ENCODE peak calls at places on chromosomes 2 and 18, in six cellular contexts. One of them, this sample, is unnamed.

GRCh38 chr2:5187283-5187682 is 504.9 kb upstream of the SOX11 start:
- DNase-seq in SK-N-SH: no peak
- DNase-seq in stomach: no peak
- DNase-seq in transverse colon: no peak
- DNase-seq in upper lobe of left lung: no peak
- DNase-seq in GM12878: no peak
- DNase-seq in this sample: no peak

GRCh38 chr2:106104332-106105062 is 89.6 kb downstream of the UXS1 start:
- DNase-seq in SK-N-SH: peak; percentile 81
- DNase-seq in stomach: peak; percentile 74
- DNase-seq in transverse colon: peak; percentile 59
- DNase-seq in upper lobe of left lung: peak; percentile 45
- DNase-seq in GM12878: no peak
- DNase-seq in this sample: no peak

GRCh38 chr2:54597153-54597827 is 126.2 kb upstream of the EML6 start:
- DNase-seq in SK-N-SH: no peak
- DNase-seq in stomach: peak; percentile 67
- DNase-seq in transverse colon: peak; percentile 68
- DNase-seq in upper lobe of left lung: no peak
- DNase-seq in GM12878: no peak
- DNase-seq in this sample: no peak

GRCh38 chr2:218961229-218961628 is 1.8 kb downstream of the CDK5R2 start:
- DNase-seq in SK-N-SH: no peak
- DNase-seq in stomach: no peak
- DNase-seq in transverse colon: no peak
- DNase-seq in upper lobe of left lung: no peak
- DNase-seq in GM12878: no peak
- DNase-seq in this sample: no peak

GRCh38 chr18:42341423-42341822 is 386.4 kb downstream of the PIK3C3 start:
- DNase-seq in SK-N-SH: no peak
- DNase-seq in stomach: no peak
- DNase-seq in transverse colon: no peak
- DNase-seq in upper lobe of left lung: no peak
- DNase-seq in GM12878: no peak
- DNase-seq in this sample: no peak

GRCh38 chr2:9141706-9142460 is 64.7 kb upstream of the ASAP2 start:
- DNase-seq in SK-N-SH: no peak
- DNase-seq in stomach: no peak
- DNase-seq in transverse colon: no peak
- DNase-seq in upper lobe of left lung: no peak
- DNase-seq in GM12878: no peak
- DNase-seq in this sample: no peak

GRCh38 chr2:128317186-128317897 is 1.3 kb downstream of the HS6ST1 start:
- DNase-seq in SK-N-SH: peak; percentile 63
- DNase-seq in stomach: peak; percentile 43
- DNase-seq in transverse colon: peak; percentile 52
- DNase-seq in upper lobe of left lung: peak; percentile 31
- DNase-seq in GM12878: peak; percentile 11
- DNase-seq in this sample: peak; percentile 73

GRCh38 chr2:149573760-149574159 is 13.8 kb downstream of the MMADHC start:
- DNase-seq in SK-N-SH: no peak
- DNase-seq in stomach: no peak
- DNase-seq in transverse colon: no peak
- DNase-seq in upper lobe of left lung: no peak
- DNase-seq in GM12878: no peak
- DNase-seq in this sample: no peak

GRCh38 chr18:31217038-31217437 is 54.4 kb upstream of the DSC1 start:
- DNase-seq in SK-N-SH: no peak
- DNase-seq in stomach: no peak
- DNase-seq in transverse colon: no peak
- DNase-seq in upper lobe of left lung: no peak
- DNase-seq in GM12878: no peak
- DNase-seq in this sample: no peak

GRCh38 chr2:138974651-138975050 is 194.5 kb upstream of the NXPH2 start:
- DNase-seq in SK-N-SH: no peak
- DNase-seq in stomach: no peak
- DNase-seq in transverse colon: no peak
- DNase-seq in upper lobe of left lung: no peak
- DNase-seq in GM12878: no peak
- DNase-seq in this sample: no peak

GRCh38 chr2:196533998-196534397 is 105.5 kb upstream of the CCDC150 start:
- DNase-seq in SK-N-SH: no peak
- DNase-seq in stomach: no peak
- DNase-seq in transverse colon: no peak
- DNase-seq in upper lobe of left lung: no peak
- DNase-seq in GM12878: no peak
- DNase-seq in this sample: no peak

GRCh38 chr2:126244937-126245336 is 411.0 kb upstream of the GYPC start:
- DNase-seq in SK-N-SH: peak; percentile 32
- DNase-seq in stomach: peak; percentile 31
- DNase-seq in transverse colon: peak; percentile 23
- DNase-seq in upper lobe of left lung: peak; percentile 29
- DNase-seq in GM12878: peak; percentile 4
- DNase-seq in this sample: no peak

GRCh38 chr18:61530681-61531080 is 197.5 kb downstream of the CDH20 start:
- DNase-seq in SK-N-SH: no peak
- DNase-seq in stomach: no peak
- DNase-seq in transverse colon: no peak
- DNase-seq in upper lobe of left lung: no peak
- DNase-seq in GM12878: no peak
- DNase-seq in this sample: no peak

GRCh38 chr2:126655500-126656310 is at the start of gene GYPC:
- DNase-seq in SK-N-SH: no peak
- DNase-seq in stomach: peak; percentile 47
- DNase-seq in transverse colon: peak; percentile 55
- DNase-seq in upper lobe of left lung: peak; percentile 71
- DNase-seq in GM12878: no peak
- DNase-seq in this sample: peak; percentile 93

GRCh38 chr18:78659748-78660147 is 319.9 kb upstream of the SALL3 start:
- DNase-seq in SK-N-SH: peak; percentile 59
- DNase-seq in stomach: no peak
- DNase-seq in transverse colon: no peak
- DNase-seq in upper lobe of left lung: no peak
- DNase-seq in GM12878: no peak
- DNase-seq in this sample: no peak

GRCh38 chr2:8719528-8719927 is 37.7 kb downstream of the ID2 start:
- DNase-seq in SK-N-SH: no peak
- DNase-seq in stomach: no peak
- DNase-seq in transverse colon: no peak
- DNase-seq in upper lobe of left lung: no peak
- DNase-seq in GM12878: no peak
- DNase-seq in this sample: no peak

GRCh38 chr18:5155180-5155906 is 41.7 kb downstream of the AKAIN1 start:
- DNase-seq in SK-N-SH: no peak
- DNase-seq in stomach: no peak
- DNase-seq in transverse colon: no peak
- DNase-seq in upper lobe of left lung: no peak
- DNase-seq in GM12878: no peak
- DNase-seq in this sample: no peak

GRCh38 chr2:27211943-27212625 is at the start of the genes ATRAID and SLC5A6:
- DNase-seq in SK-N-SH: peak; percentile 99
- DNase-seq in stomach: peak; percentile 91
- DNase-seq in transverse colon: peak; percentile 92
- DNase-seq in upper lobe of left lung: peak; percentile 88
- DNase-seq in GM12878: no peak
- DNase-seq in this sample: peak; percentile 89

GRCh38 chr2:205957452-205958154 is 128.4 kb downstream of the INO80D start:
- DNase-seq in SK-N-SH: no peak
- DNase-seq in stomach: no peak
- DNase-seq in transverse colon: peak; percentile 58
- DNase-seq in upper lobe of left lung: no peak
- DNase-seq in GM12878: no peak
- DNase-seq in this sample: no peak

GRCh38 chr18:72232611-72233010 is 311.5 kb downstream of the CBLN2 start:
- DNase-seq in SK-N-SH: no peak
- DNase-seq in stomach: no peak
- DNase-seq in transverse colon: no peak
- DNase-seq in upper lobe of left lung: no peak
- DNase-seq in GM12878: no peak
- DNase-seq in this sample: no peak

GRCh38 chr2:13121096-13121495 is 404.4 kb downstream of the TRIB2 start:
- DNase-seq in SK-N-SH: no peak
- DNase-seq in stomach: no peak
- DNase-seq in transverse colon: no peak
- DNase-seq in upper lobe of left lung: no peak
- DNase-seq in GM12878: no peak
- DNase-seq in this sample: no peak

DNA sequence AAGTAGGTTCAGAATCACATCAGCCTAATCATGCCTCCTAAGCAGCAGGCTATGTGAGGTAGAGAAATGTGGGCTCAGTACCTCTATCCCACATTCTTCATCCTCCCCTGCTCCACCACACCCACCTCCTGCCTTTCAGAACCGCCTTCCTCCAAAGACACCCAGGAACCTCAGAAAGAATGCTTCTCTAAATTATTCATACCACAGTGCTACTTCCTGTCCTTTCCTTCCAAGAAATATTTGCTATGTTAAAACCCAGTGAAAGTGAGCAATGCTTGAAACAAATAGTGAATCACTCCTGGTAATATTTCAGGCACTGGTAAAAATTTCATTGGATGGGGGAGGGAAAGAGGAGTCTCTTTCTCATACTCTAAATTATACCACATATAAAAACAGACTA is 24.0 kb upstream of the CREB1 start:
- DNase-seq in SK-N-SH: no peak
- DNase-seq in stomach: no peak
- DNase-seq in transverse colon: no peak
- DNase-seq in upper lobe of left lung: no peak
- DNase-seq in GM12878: no peak
- DNase-seq in this sample: no peak
- TF ChIP-seq POLR2AphosphoS5 in SK-N-SH: peak; percentile 33
- TF ChIP-seq POLR2AphosphoS5 in stomach: no peak
- TF ChIP-seq POLR2AphosphoS5 in transverse colon: no peak
- TF ChIP-seq POLR2AphosphoS5 in upper lobe of left lung: no peak
- TF ChIP-seq POLR2AphosphoS5 in GM12878: no peak
- TF ChIP-seq POLR2AphosphoS5 in this sample: no peak

GRCh38 chr2:36658277-36658748 is 38.2 kb upstream of the VIT start:
- DNase-seq in SK-N-SH: no peak
- DNase-seq in stomach: no peak
- DNase-seq in transverse colon: no peak
- DNase-seq in upper lobe of left lung: no peak
- DNase-seq in GM12878: no peak
- DNase-seq in this sample: no peak
- TF ChIP-seq EP300 in SK-N-SH: peak; percentile 10
- TF ChIP-seq EP300 in stomach: no peak
- TF ChIP-seq EP300 in transverse colon: no peak
- TF ChIP-seq EP300 in upper lobe of left lung: no peak
- TF ChIP-seq EP300 in GM12878: no peak
- TF ChIP-seq EP300 in this sample: no peak

GRCh38 chr2:31581124-31581795 is 522 bp upstream of the SRD5A2 start:
- DNase-seq in SK-N-SH: no peak
- DNase-seq in stomach: no peak
- DNase-seq in transverse colon: no peak
- DNase-seq in upper lobe of left lung: no peak
- DNase-seq in GM12878: no peak
- DNase-seq in this sample: no peak

GRCh38 chr2:31579996-31580320 is 780 bp downstream of the SRD5A2 start:
- DNase-seq in SK-N-SH: no peak
- DNase-seq in stomach: no peak
- DNase-seq in transverse colon: no peak
- DNase-seq in upper lobe of left lung: no peak
- DNase-seq in GM12878: no peak
- DNase-seq in this sample: no peak

GRCh38 chr2:31578316-31578715 is 2.4 kb downstream of the SRD5A2 start:
- DNase-seq in SK-N-SH: no peak
- DNase-seq in stomach: no peak
- DNase-seq in transverse colon: no peak
- DNase-seq in upper lobe of left lung: no peak
- DNase-seq in GM12878: no peak
- DNase-seq in this sample: no peak

GRCh38 chr2:31577143-31577542 is 3.6 kb downstream of the SRD5A2 start:
- DNase-seq in SK-N-SH: no peak
- DNase-seq in stomach: no peak
- DNase-seq in transverse colon: no peak
- DNase-seq in upper lobe of left lung: no peak
- DNase-seq in GM12878: no peak
- DNase-seq in this sample: no peak

DNA sequence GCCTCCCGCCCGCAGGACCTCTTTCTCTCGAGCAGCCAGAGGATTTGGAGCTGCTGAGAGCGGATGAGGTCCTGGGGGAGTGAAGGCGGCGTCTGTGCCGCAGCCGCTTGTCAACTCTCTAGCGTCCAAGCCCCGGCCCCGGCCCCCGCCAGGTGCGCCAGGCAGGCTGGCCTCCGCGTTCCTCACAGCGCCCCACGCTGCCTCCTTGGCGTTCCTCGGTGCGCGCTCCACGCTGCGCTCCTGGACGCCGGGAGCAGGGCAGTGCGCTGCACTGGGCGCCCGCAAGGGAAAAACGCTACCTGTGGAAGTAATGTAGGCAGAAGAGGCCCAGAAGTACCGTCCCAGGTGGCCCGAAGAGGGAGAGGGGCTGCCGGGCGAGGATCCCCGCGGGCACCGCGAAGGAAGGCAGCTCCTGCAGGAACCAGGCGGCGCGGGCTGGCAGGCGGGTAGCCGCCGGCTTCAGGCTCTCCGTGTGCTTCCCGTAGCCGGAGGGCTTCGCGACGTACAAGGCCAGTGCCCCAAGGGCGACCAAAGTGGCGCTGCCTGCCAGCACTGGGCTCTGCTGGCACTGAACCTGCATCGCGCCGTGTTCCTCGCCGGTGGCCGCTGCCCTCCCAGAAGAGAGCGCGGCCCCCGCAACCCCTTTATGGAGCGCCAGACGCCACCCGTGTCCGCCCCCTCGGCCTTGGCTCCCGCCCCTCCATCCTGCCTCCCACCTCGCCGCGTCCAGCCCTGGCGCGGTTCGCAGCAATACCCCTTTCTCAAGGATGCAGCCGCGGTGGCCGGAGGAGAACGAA is at the start of gene SRD5A2:
- DNase-seq in SK-N-SH: peak; percentile 22
- DNase-seq in stomach: no peak
- DNase-seq in transverse colon: no peak
- DNase-seq in upper lobe of left lung: no peak
- DNase-seq in GM12878: no peak
- DNase-seq in this sample: no peak
- H3K4me3 ChIP-seq in SK-N-SH: no peak within 1 kb of the TSS
- H3K4me3 ChIP-seq in stomach: no peak within 1 kb of the TSS
- H3K4me3 ChIP-seq in transverse colon: no peak within 1 kb of the TSS
- H3K4me3 ChIP-seq in upper lobe of left lung: no peak within 1 kb of the TSS
- H3K4me3 ChIP-seq in GM12878: no peak within 1 kb of the TSS
- H3K4me3 ChIP-seq in this sample: peak within 1 kb of the TSS; percentile 11

GRCh38 chr2:216774180-216774579 is 78.8 kb upstream of the IGFBP5 start:
- DNase-seq in SK-N-SH: no peak
- DNase-seq in stomach: no peak
- DNase-seq in transverse colon: no peak
- DNase-seq in upper lobe of left lung: no peak
- DNase-seq in GM12878: no peak
- DNase-seq in this sample: no peak

GRCh38 chr2:216775043-216775453 is 79.7 kb upstream of the IGFBP5 start:
- DNase-seq in SK-N-SH: peak; percentile 34
- DNase-seq in stomach: no peak
- DNase-seq in transverse colon: no peak
- DNase-seq in upper lobe of left lung: no peak
- DNase-seq in GM12878: no peak
- DNase-seq in this sample: no peak

GRCh38 chr2:216776076-216776726 is 80.9 kb upstream of the IGFBP5 start:
- DNase-seq in SK-N-SH: no peak
- DNase-seq in stomach: peak; percentile 33
- DNase-seq in transverse colon: no peak
- DNase-seq in upper lobe of left lung: no peak
- DNase-seq in GM12878: no peak
- DNase-seq in this sample: no peak

GRCh38 chr2:216773072-216773471 is 77.7 kb upstream of the IGFBP5 start:
- DNase-seq in SK-N-SH: no peak
- DNase-seq in stomach: no peak
- DNase-seq in transverse colon: no peak
- DNase-seq in upper lobe of left lung: no peak
- DNase-seq in GM12878: no peak
- DNase-seq in this sample: no peak

GRCh38 chr2:216774620-216775019 is 79.3 kb upstream of the IGFBP5 start:
- DNase-seq in SK-N-SH: no peak
- DNase-seq in stomach: no peak
- DNase-seq in transverse colon: peak; percentile 18
- DNase-seq in upper lobe of left lung: no peak
- DNase-seq in GM12878: no peak
- DNase-seq in this sample: no peak
- TF ChIP-seq POLR2AphosphoS5 in SK-N-SH: no peak
- TF ChIP-seq POLR2AphosphoS5 in stomach: no peak
- TF ChIP-seq POLR2AphosphoS5 in transverse colon: no peak
- TF ChIP-seq POLR2AphosphoS5 in upper lobe of left lung: no peak
- TF ChIP-seq POLR2AphosphoS5 in GM12878: no peak
- TF ChIP-seq POLR2AphosphoS5 in this sample: no peak

This sample was measured in suprapubic skin.